ENCODE peak calls at places on chromosomes 4 and X, in six cellular contexts. G, Y, P, S, M and W are unnamed samples.

GRCh38 chr4:78584863-78585576 is 33.5 kb downstream of the ANXA3 start:
- DNase-seq in Y (no peak), P (no peak), M (no peak), S (no peak), G (no peak), W (no peak)

GRCh38 chrX:136032370-136032769 is 47.1 kb downstream of the SLC9A6 start:
- DNase-seq in G (no peak), M (peak), Y (no peak), P (no peak), S (no peak), W (no peak)

GRCh38 chr4:185112104-185112503 is 31.0 kb upstream of the SLC25A4 start:
- DNase-seq in P (peak), G (no peak), S (no peak), Y (peak), M (peak), W (peak)

GRCh38 chrX:155056877-155057792 is 13.8 kb downstream of the CMC4 start:
- DNase-seq in Y (no peak), G (peak), S (no peak), P (peak), M (peak), W (peak)

GRCh38 chr4:105191621-105192210 is 45.0 kb downstream of the TET2 start:
- DNase-seq in Y (no peak), P (no peak), G (no peak), S (no peak), M (no peak), W (no peak)

GRCh38 chrX:132058050-132058449 is 34.9 kb downstream of the STK26 start:
- DNase-seq in P (no peak), Y (no peak), G (no peak), S (no peak), M (no peak), W (no peak)

GRCh38 chr4:75924309-75924708 is 16.5 kb downstream of the NAAA start:
- DNase-seq in G (no peak), M (no peak), P (no peak), S (no peak), Y (no peak), W (no peak)

GRCh38 chrX:49155900-49156837 is 6.4 kb upstream of the MAGIX start:
- DNase-seq in G (peak), S (peak), P (peak), Y (peak), M (peak), W (peak)